ENCODE peak calls at places on chromosomes 12 and 14, in four cellular contexts. One of them, this sample, is unnamed.

GRCh38 chr12:108320503-108321293 is 18.4 kb downstream of the CMKLR1 start:
- DNase-seq in activated CD8-positive, alpha-beta memory T cell treated with anti-CD3 and anti-CD28 coated beads for 24 hours: no peak
- DNase-seq in WTC11: peak; percentile 28
- DNase-seq in SIG-M5: no peak
- DNase-seq in this sample: no peak

GRCh38 chr14:84254205-84254788 is 1275.6 kb upstream of the FLRT2 start:
- DNase-seq in activated CD8-positive, alpha-beta memory T cell treated with anti-CD3 and anti-CD28 coated beads for 24 hours: no peak
- DNase-seq in WTC11: no peak
- DNase-seq in SIG-M5: no peak
- DNase-seq in this sample: no peak

GRCh38 chr12:13834241-13834640 is 147.2 kb downstream of the GRIN2B start:
- DNase-seq in activated CD8-positive, alpha-beta memory T cell treated with anti-CD3 and anti-CD28 coated beads for 24 hours: no peak
- DNase-seq in WTC11: no peak
- DNase-seq in SIG-M5: no peak
- DNase-seq in this sample: no peak

GRCh38 chr12:2692156-2692555 is 102.6 kb upstream of the FKBP4 start:
- DNase-seq in activated CD8-positive, alpha-beta memory T cell treated with anti-CD3 and anti-CD28 coated beads for 24 hours: peak; percentile 62
- DNase-seq in WTC11: no peak
- DNase-seq in SIG-M5: no peak
- DNase-seq in this sample: peak; percentile 9

GRCh38 chr12:5085896-5086295 is 42.2 kb downstream of the KCNA5 start:
- DNase-seq in activated CD8-positive, alpha-beta memory T cell treated with anti-CD3 and anti-CD28 coated beads for 24 hours: no peak
- DNase-seq in WTC11: no peak
- DNase-seq in SIG-M5: no peak
- DNase-seq in this sample: no peak

GRCh38 chr12:108039794-108040193 is 89.3 kb upstream of the WSCD2 start:
- DNase-seq in activated CD8-positive, alpha-beta memory T cell treated with anti-CD3 and anti-CD28 coated beads for 24 hours: no peak
- DNase-seq in WTC11: no peak
- DNase-seq in SIG-M5: no peak
- DNase-seq in this sample: no peak

GRCh38 chr14:44494125-44494524 is 13.0 kb downstream of the FSCB start:
- DNase-seq in activated CD8-positive, alpha-beta memory T cell treated with anti-CD3 and anti-CD28 coated beads for 24 hours: no peak
- DNase-seq in WTC11: no peak
- DNase-seq in SIG-M5: no peak
- DNase-seq in this sample: no peak

GRCh38 chr12:47889040-47889439 is 15.8 kb downstream of the VDR start:
- DNase-seq in activated CD8-positive, alpha-beta memory T cell treated with anti-CD3 and anti-CD28 coated beads for 24 hours: no peak
- DNase-seq in WTC11: no peak
- DNase-seq in SIG-M5: peak; percentile 54
- DNase-seq in this sample: peak; percentile 41

GRCh38 chr12:1457901-1458300 is 136.5 kb downstream of the FBXL14 start:
- DNase-seq in activated CD8-positive, alpha-beta memory T cell treated with anti-CD3 and anti-CD28 coated beads for 24 hours: no peak
- DNase-seq in WTC11: no peak
- DNase-seq in SIG-M5: no peak
- DNase-seq in this sample: no peak